ENCODE peak calls at places on chromosomes 7 and 10, in eight cellular contexts. H, N, R, J, E, Y, I and T are unnamed samples.
A peak's percentile ranks its signal among the peaks of the same experiment; 100 is the strongest.

GRCh38 chr10:17586741-17587720 is 30.1 kb downstream of the HACD1 start:
- DNase-seq in H (no peak), N (no peak), R (no peak), J (no peak), E (peak; percentile 43), Y (no peak), I (no peak), T (no peak)

GRCh38 chr10:78045237-78045636 is 11.6 kb downstream of the RPS24 start:
- DNase-seq in H (no peak), N (no peak), R (no peak), J (no peak), E (no peak), Y (no peak), I (no peak), T (no peak)

GRCh38 chr7:111438369-111439289 is 123.7 kb downstream of the IMMP2L start:
- DNase-seq in H (no peak), N (no peak), R (no peak), J (peak; percentile 29), E (peak; percentile 84), Y (no peak), I (no peak), T (peak; percentile 15)

GRCh38 chr7:95190515-95190914 is 133.8 kb downstream of the PON1 start:
- DNase-seq in H (no peak), N (no peak), R (no peak), J (no peak), E (no peak), Y (no peak), I (no peak), T (no peak)

GRCh38 chr7:2438775-2439174 is 35.4 kb downstream of the CHST12 start:
- DNase-seq in H (no peak), N (no peak), R (no peak), J (no peak), E (no peak), Y (no peak), I (no peak), T (no peak)

GRCh38 chr10:5619366-5620211 is 46.8 kb downstream of the ASB13 start:
- DNase-seq in H (no peak), N (no peak), R (peak; percentile 42), J (no peak), E (no peak), Y (no peak), I (no peak), T (no peak)

GRCh38 chr10:33129181-33129928 is 171.3 kb upstream of the ITGB1 start:
- DNase-seq in H (no peak), N (no peak), R (peak; percentile 63), J (no peak), E (peak; percentile 95), Y (no peak), I (no peak), T (peak; percentile 65)

GRCh38 chr10:4212111-4212635 is 427.2 kb upstream of the KLF6 start:
- DNase-seq in H (no peak), N (no peak), R (no peak), J (no peak), E (no peak), Y (no peak), I (no peak), T (no peak)

GRCh38 chr7:16392990-16393523 is 28.3 kb downstream of the CRPPA start:
- DNase-seq in H (no peak), N (no peak), R (no peak), J (no peak), E (no peak), Y (no peak), I (no peak), T (no peak)

GRCh38 chr10:123935680-123936079 is 44.1 kb upstream of the CPXM2 start:
- DNase-seq in H (no peak), N (no peak), R (no peak), J (no peak), E (no peak), Y (no peak), I (no peak), T (no peak)

GRCh38 chr7:86963599-86964230 is 95.7 kb downstream of the ELAPOR2 start:
- DNase-seq in H (no peak), N (no peak), R (no peak), J (no peak), E (no peak), Y (no peak), I (no peak), T (no peak)

GRCh38 chr10:52525761-52526160 is 211.7 kb downstream of the DKK1 start:
- DNase-seq in H (no peak), N (no peak), R (no peak), J (no peak), E (peak; percentile 73), Y (no peak), I (no peak), T (no peak)

GRCh38 chr10:127977368-127978009 is 70.6 kb downstream of the PTPRE start:
- DNase-seq in H (peak; percentile 55), N (peak; percentile 88), R (peak; percentile 88), J (no peak), E (peak; percentile 44), Y (peak; percentile 55), I (no peak), T (peak; percentile 54)

GRCh38 chr7:18405731-18406130 is 89.8 kb upstream of the HDAC9 start:
- DNase-seq in H (no peak), N (no peak), R (no peak), J (no peak), E (no peak), Y (no peak), I (no peak), T (no peak)

GRCh38 chr7:128022631-128023532 is 8.4 kb downstream of the LRRC4 start:
- DNase-seq in H (no peak), N (no peak), R (no peak), J (no peak), E (peak; percentile 81), Y (no peak), I (no peak), T (no peak)

DNA sequence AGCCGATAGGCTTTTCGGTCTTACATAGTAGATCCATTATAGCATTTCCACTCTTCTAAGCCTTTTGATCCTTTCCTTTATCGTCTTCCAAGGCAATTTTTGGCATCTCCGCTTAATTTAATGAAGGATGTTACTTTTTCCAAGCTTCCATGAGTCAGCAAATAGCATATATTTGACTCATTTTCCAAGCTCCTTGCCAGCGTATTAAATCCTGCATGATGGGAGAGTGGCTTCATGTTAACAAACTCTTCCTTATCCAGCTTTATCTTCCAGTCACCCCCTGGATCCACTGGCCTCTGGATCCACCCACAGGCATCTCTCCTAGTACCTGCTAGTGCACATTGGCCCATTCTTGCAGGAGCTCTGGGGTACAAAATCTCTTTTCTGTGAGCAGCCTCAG is 13.0 kb downstream of the OR9A2 start:
- DNase-seq in H (no peak), N (no peak), R (no peak), J (no peak), E (peak; percentile 53), Y (no peak), I (no peak), T (no peak)
- TF ChIP-seq POLR2A in H (no peak), N (no peak), R (no peak), J (no peak), E (no peak), Y (no peak), I (no peak), T (no peak)

GRCh38 chr10:11541296-11541695 is 70.2 kb downstream of the USP6NL start:
- DNase-seq in H (no peak), N (no peak), R (no peak), J (no peak), E (no peak), Y (no peak), I (no peak), T (no peak)

GRCh38 chr10:11539191-11539868 is 72.1 kb downstream of the USP6NL start:
- DNase-seq in H (no peak), N (no peak), R (no peak), J (peak; percentile 77), E (peak; percentile 51), Y (no peak), I (peak; percentile 46), T (peak; percentile 7)

GRCh38 chr10:11535376-11535959 is 76.0 kb downstream of the USP6NL start:
- DNase-seq in H (no peak), N (no peak), R (no peak), J (no peak), E (no peak), Y (no peak), I (no peak), T (no peak)

GRCh38 chr10:11536256-11536655 is 75.2 kb downstream of the USP6NL start:
- DNase-seq in H (no peak), N (no peak), R (no peak), J (no peak), E (no peak), Y (no peak), I (no peak), T (no peak)

DNA sequence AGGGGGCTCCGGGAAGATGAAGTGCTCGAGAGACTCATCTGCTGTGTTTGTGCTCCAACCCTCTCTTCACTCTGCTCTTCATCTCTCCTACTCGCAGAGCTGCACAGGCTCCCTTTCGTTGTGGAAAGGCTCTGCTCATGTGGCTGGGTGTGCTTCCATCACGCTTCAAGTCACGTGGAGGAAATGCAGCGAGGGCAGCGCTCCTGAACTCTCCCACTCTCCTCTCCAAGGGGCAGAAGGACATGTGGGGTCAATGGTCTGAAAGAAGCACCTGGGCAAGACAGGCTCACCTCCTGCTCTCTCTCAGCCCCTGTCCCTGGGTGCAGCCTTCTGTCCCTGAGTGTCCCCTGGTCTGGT is 72.6 kb downstream of the USP6NL start:
- DNase-seq in H (no peak), N (no peak), R (no peak), J (no peak), E (no peak), Y (no peak), I (no peak), T (no peak)
- TF ChIP-seq POLR2A in H (no peak), N (no peak), R (no peak), J (no peak), E (no peak), Y (no peak), I (no peak), T (no peak)

GRCh38 chr10:29734980-29735627 is 100.3 kb upstream of the SVIL start:
- DNase-seq in H (peak; percentile 66), N (peak; percentile 84), R (peak; percentile 78), J (no peak), E (no peak), Y (peak; percentile 76), I (no peak), T (peak; percentile 56)
- TF ChIP-seq POLR2A in H (no peak), N (no peak), R (no peak), J (no peak), E (no peak), Y (peak; percentile 10), I (no peak), T (peak; percentile 3)

GRCh38 chr10:97401455-97401919 is 347 bp upstream of the RRP12 start:
- DNase-seq in H (no peak), N (no peak), R (no peak), J (no peak), E (no peak), Y (no peak), I (no peak), T (no peak)

GRCh38 chr10:97396056-97396455 is 5.1 kb downstream of the RRP12 start:
- DNase-seq in H (no peak), N (no peak), R (no peak), J (no peak), E (no peak), Y (no peak), I (no peak), T (no peak)

GRCh38 chr10:97400665-97401454 is at the start of gene RRP12:
- DNase-seq in H (peak; percentile 90), N (peak; percentile 95), R (peak; percentile 92), J (peak; percentile 96), E (peak; percentile 98), Y (peak; percentile 69), I (peak; percentile 98), T (peak; percentile 97)

GRCh38 chr10:97404044-97404443 is 2.9 kb upstream of the RRP12 start:
- DNase-seq in H (no peak), N (no peak), R (no peak), J (no peak), E (no peak), Y (no peak), I (no peak), T (no peak)

GRCh38 chr10:97399843-97400545 is 1.1 kb downstream of the RRP12 start:
- DNase-seq in H (peak; percentile 60), N (no peak), R (no peak), J (peak; percentile 76), E (peak; percentile 85), Y (no peak), I (peak; percentile 57), T (peak; percentile 73)
- TF ChIP-seq POLR2A in H (peak; percentile 44), N (no peak), R (no peak), J (no peak), E (peak; percentile 70), Y (no peak), I (no peak), T (no peak)